ENCODE peak calls at places on chromosome 1, in six cellular contexts. J is A549, I is prostate gland, U is IMR-90, N is adrenal gland, V is stomach. H is an unnamed sample.
A peak's percentile ranks its signal among the peaks of the same experiment; 100 is the strongest.

GRCh38 chr1:8412183-8412831 is 94.4 kb downstream of the SLC45A1 start:
- DNase-seq in I (peak; percentile 89), V (no peak), N (peak; percentile 65), J (no peak), U (peak; percentile 91), H (no peak)

GRCh38 chr1:198598796-198599321 is 40.0 kb upstream of the PTPRC start:
- DNase-seq in J (no peak), N (no peak), V (no peak), U (no peak), I (no peak), H (no peak)

GRCh38 chr1:45685308-45686080 is 839 bp downstream of the GPBP1L1 start:
- DNase-seq in U (peak; percentile 2), N (no peak), I (peak; percentile 21), V (no peak), J (peak; percentile 15), H (no peak)

GRCh38 chr1:6351480-6352137 is 42.0 kb downstream of the ACOT7 start:
- DNase-seq in V (peak; percentile 73), N (peak; percentile 92), U (no peak), I (peak; percentile 53), J (no peak), H (peak; percentile 81)

GRCh38 chr1:204523605-204524215 is 7.5 kb downstream of the MDM4 start:
- DNase-seq in U (no peak), V (no peak), J (no peak), I (no peak), N (no peak), H (no peak)

GRCh38 chr1:35266306-35266705 is 2.2 kb upstream of the ZMYM4 start:
- DNase-seq in J (no peak), I (no peak), U (no peak), N (no peak), V (no peak), H (no peak)

GRCh38 chr1:42318601-42319000 is 16.4 kb downstream of the FOXJ3 start:
- DNase-seq in N (no peak), I (no peak), J (no peak), V (no peak), U (no peak), H (no peak)

GRCh38 chr1:23594927-23595353 is 35.6 kb upstream of the ID3 start:
- DNase-seq in J (no peak), U (no peak), I (no peak), V (no peak), N (no peak), H (no peak)

GRCh38 chr1:37392051-37392450 is 82.3 kb upstream of the ZC3H12A start:
- DNase-seq in I (no peak), V (no peak), N (no peak), U (no peak), J (no peak), H (no peak)

GRCh38 chr1:33930346-33931114 is 66.7 kb downstream of the HMGB4 start:
- DNase-seq in I (no peak), U (no peak), J (no peak), N (peak; percentile 81), V (no peak), H (no peak)

GRCh38 chr1:62218603-62219002 is 24.0 kb downstream of the L1TD1 start:
- DNase-seq in V (no peak), I (no peak), J (no peak), N (no peak), U (no peak), H (no peak)
- TF ChIP-seq POLR2A in V (no peak), I (no peak), J (no peak), N (no peak), U (no peak), H (no peak)

DNA sequence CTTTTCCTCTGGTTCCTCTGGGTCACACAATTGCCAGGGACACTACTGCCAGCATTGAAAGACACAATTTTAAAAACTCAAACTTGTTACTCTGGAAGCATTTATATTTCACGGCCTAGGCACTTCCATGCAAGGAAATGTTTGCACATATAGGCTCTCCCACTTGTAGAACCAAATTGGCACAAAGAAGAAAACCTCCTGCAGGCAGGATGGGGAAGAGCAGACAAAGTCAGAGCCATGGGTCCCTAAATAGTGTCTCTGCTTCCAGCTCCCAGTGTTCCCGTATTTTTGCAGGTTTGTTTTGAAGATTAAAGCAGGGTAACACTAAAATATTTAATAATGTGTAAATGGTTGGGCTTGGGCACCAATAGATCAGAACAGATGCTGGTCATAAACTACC is 19.0 kb upstream of the ADGRL2 start:
- DNase-seq in V (no peak), U (no peak), J (no peak), I (no peak), N (no peak), H (no peak)
- TF ChIP-seq CTCF in V (no peak), U (no peak), J (no peak), I (no peak), N (no peak), H (no peak)

GRCh38 chr1:11879311-11880180 is 20.8 kb upstream of the NPPB start:
- DNase-seq in V (no peak), U (no peak), J (no peak), I (no peak), N (no peak), H (no peak)

GRCh38 chr1:11880911-11881748 is 22.4 kb upstream of the NPPB start:
- DNase-seq in U (no peak), J (no peak), N (no peak), I (no peak), V (no peak), H (peak; percentile 11)

GRCh38 chr1:11880181-11880575 is 21.4 kb upstream of the NPPB start:
- DNase-seq in I (no peak), J (no peak), V (no peak), U (no peak), N (no peak), H (no peak)

GRCh38 chr1:11882814-11883538 is 24.2 kb upstream of the NPPB start:
- DNase-seq in J (no peak), I (no peak), N (peak; percentile 55), V (peak; percentile 88), U (no peak), H (peak; percentile 89)

DNA sequence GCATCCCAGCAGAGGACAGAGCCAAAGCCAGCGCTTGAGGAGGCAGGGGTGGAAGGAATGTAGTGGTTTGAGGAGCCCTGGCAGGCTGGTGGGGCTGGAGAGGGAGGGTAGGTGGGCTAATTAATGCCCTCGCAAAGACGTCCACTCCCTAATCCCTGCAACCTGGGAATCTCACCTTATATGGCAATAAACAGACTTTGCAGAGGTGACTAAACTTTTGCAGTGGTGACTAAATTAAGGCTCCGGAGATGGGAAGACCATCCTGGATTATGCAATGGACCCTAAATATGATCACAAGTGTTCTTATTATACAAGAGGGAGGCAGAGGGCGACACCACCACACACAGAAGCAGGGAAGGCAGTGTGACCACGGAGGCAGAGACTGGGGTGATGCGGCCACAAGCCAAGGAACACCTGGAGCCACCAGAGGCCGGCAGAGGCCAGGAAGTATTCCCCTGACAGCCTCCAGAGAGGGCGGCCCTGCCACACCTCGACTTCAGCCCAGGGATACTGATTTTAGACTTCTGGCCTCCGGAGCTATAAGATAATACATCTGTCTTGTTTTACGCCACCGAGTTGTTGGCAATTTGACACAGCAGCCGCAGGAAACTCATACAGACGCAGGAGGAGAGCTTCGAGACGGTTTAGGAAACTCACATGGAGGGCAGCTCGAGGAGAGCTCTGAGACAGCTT is 23.1 kb upstream of the NPPB start:
- DNase-seq in I (no peak), N (no peak), U (no peak), V (no peak), J (no peak), H (no peak)
- H3K4me1 ChIP-seq in I (peaks cover 4% of the 10 kb centered on the region), N (peaks cover 4% of the 10 kb centered on the region), U (no peaks in the 10 kb centered on the region), V (no peaks in the 10 kb centered on the region), J (no peaks in the 10 kb centered on the region), H (peaks cover 11% of the 10 kb centered on the region)

GRCh38 chr1:161207173-161207572 is 5.0 kb downstream of the NDUFS2 start:
- DNase-seq in I (peak; percentile 43), V (no peak), U (peak; percentile 72), N (peak; percentile 74), J (no peak), H (peak; percentile 39)
- TF ChIP-seq POLR2A in I (no peak), V (no peak), U (no peak), N (peak; percentile 36), J (no peak), H (no peak)

H was measured in body of pancreas.